ENCODE peak calls at places on chromosome 4, in eight cellular contexts. U, I, S, J, B, O, A and Y are unnamed samples.
A peak's percentile ranks its signal among the peaks of the same experiment; 100 is the strongest.

GRCh38 chr4:38154251-38154650 is 194.1 kb downstream of the PTTG2 start:
- DNase-seq in O (no peak), A (no peak), J (no peak), U (no peak), I (no peak), S (no peak), B (no peak), Y (no peak)

GRCh38 chr4:7778524-7779193 is 161.0 kb downstream of the AFAP1 start:
- DNase-seq in I (no peak), B (no peak), A (no peak), U (no peak), O (no peak), S (no peak), J (no peak), Y (no peak)

GRCh38 chr4:57943672-57944071 is 833.5 kb upstream of the IGFBP7 start:
- DNase-seq in A (no peak), U (no peak), S (no peak), B (no peak), O (no peak), I (no peak), J (no peak), Y (no peak)

GRCh38 chr4:182642831-182643230 is 274.4 kb downstream of the DCTD start:
- DNase-seq in J (peak; percentile 21), I (no peak), S (no peak), O (no peak), A (no peak), U (no peak), B (no peak), Y (no peak)

GRCh38 chr4:154082760-154083530 is 294.1 kb upstream of the SFRP2 start:
- DNase-seq in B (no peak), U (peak; percentile 9), A (no peak), I (no peak), S (peak; percentile 77), O (peak; percentile 80), J (peak; percentile 7), Y (no peak)

GRCh38 chr4:59238212-59238611 is 1961.9 kb upstream of the ADGRL3 start:
- DNase-seq in B (no peak), O (no peak), A (no peak), I (no peak), J (no peak), U (no peak), S (no peak), Y (no peak)

GRCh38 chr4:36244257-36245084 is at the start of gene ARAP2:
- DNase-seq in J (peak; percentile 81), A (peak; percentile 75), B (no peak), U (no peak), I (peak; percentile 63), S (peak; percentile 77), O (peak; percentile 51), Y (peak; percentile 81)

GRCh38 chr4:143515905-143516304 is 2.4 kb downstream of the SMARCA5 start:
- DNase-seq in A (no peak), O (no peak), U (no peak), J (no peak), I (no peak), B (no peak), S (no peak), Y (no peak)

GRCh38 chr4:119656986-119657635 is 28.5 kb upstream of the PDE5A start:
- DNase-seq in S (peak; percentile 47), J (no peak), A (no peak), U (no peak), O (no peak), I (no peak), B (no peak), Y (no peak)

GRCh38 chr4:142960134-142960533 is 114.0 kb upstream of the INPP4B start:
- DNase-seq in J (no peak), O (no peak), A (no peak), U (no peak), S (no peak), B (no peak), I (no peak), Y (no peak)

GRCh38 chr4:185472063-185472542 is 570 bp upstream of the CCDC110 start:
- DNase-seq in I (no peak), B (no peak), J (no peak), U (no peak), O (no peak), S (no peak), A (no peak), Y (no peak)

GRCh38 chr4:103424853-103425252 is 226.7 kb upstream of the CENPE start:
- DNase-seq in I (no peak), U (no peak), O (no peak), S (no peak), J (no peak), B (no peak), A (no peak), Y (no peak)

DNA sequence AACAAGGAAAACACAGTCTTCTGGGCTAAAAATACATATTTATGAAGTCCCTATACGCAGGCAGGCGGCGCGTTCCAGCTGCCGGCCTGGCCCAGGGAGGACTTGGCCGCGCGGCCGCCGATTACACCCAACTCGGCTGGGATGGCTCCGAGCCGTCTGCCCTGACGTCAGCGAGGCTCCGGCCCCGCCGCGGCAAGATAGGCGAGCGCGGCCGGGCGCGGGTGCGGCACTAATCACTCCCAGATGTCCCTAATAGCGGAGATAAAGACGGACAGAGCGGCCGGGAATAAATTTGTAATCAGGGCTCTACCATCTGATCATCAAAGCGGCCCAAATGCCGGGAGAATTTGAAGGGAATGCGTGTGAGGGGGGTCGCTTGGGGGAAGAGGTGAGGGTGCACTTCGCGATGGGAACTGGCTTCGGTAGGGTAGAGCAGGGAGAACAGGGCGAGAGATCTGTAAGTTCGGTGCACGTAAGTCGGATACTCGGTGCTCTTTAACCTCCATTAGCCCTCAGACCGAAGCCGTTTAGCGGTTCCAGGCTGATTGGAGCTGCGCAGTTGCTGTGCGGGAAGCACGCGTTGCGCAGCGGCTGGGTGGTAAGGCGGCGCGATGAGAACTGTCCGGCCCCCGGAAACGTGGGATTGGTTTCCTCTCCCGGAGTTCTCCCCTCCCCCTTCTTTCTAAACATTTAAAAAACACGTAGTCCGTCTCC is 7.7 kb downstream of the HAND2 start:
- DNase-seq in B (no peak), A (peak; percentile 62), U (no peak), I (peak; percentile 59), S (no peak), J (no peak), O (peak; percentile 67), Y (peak; percentile 39)
- TF ChIP-seq CTCF in B (no peak), A (no peak), U (no peak), I (no peak), S (no peak), J (no peak), O (no peak), Y (no peak)

GRCh38 chr4:85455942-85456341 is 19.0 kb upstream of the ARHGAP24 start:
- DNase-seq in S (no peak), O (no peak), I (no peak), J (no peak), A (no peak), U (no peak), B (no peak), Y (no peak)
- TF ChIP-seq CTCF in S (no peak), O (no peak), I (no peak), J (no peak), A (no peak), U (no peak), B (no peak), Y (no peak)

DNA sequence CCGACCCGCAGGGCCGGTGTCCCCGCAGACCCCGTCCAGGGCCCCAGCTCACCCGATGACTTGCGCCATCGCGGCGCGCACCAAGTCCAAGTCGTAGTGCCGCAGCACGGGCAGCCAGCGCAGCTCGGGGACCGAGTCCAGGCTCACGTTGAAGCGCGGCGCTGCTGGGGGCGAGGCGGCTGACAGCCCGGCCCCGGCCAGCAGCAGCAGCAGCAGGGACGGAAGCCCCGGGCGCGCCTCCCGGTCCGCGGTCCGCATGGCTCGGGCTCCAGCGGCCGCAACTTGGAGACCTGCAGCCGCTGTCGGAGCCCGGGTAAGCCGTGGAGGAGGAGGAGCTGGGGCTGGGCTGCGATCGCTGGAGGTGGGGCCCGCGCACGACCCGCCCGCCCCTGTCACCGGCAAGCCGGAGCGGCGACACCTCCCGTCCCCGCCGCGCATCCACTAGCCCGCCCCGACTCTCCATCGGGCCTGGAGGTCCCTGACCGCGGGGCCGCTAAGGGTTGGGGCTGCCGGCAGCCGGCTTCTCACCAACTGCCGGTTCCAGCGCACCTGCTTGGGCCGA is at the start of gene NAAA:
- DNase-seq in S (peak; percentile 53), B (no peak), U (peak; percentile 77), I (peak; percentile 40), A (peak; percentile 90), J (peak; percentile 92), O (peak; percentile 83), Y (peak; percentile 90)
- TF ChIP-seq CTCF in S (no peak), B (no peak), U (no peak), I (no peak), A (no peak), J (peak; percentile 72), O (no peak), Y (peak; percentile 61)

DNA sequence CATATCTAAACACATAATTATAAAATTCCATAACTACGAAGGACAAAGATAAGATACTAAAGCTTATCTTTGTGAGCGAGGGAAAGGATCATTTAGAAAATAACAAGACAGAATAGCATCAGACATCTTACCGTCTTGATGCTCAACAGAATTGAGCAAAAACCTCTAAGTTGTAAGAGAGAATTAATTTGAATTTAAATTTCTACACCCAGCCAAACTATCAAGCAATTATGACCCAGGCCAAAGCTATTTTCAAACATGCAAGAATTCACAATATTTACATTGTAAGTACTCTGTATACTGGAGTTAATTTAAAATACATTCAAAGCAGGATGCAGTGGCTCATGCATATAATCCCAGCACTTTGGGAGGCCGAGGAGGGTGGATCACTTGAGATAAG is 16.5 kb downstream of the CLOCK start:
- DNase-seq in U (no peak), S (no peak), A (no peak), B (no peak), O (no peak), J (no peak), I (no peak), Y (no peak)
- TF ChIP-seq CTCF in U (no peak), S (no peak), A (no peak), B (no peak), O (no peak), J (no peak), I (no peak), Y (no peak)

GRCh38 chr4:80587861-80588385 is 252.4 kb downstream of the CFAP299 start:
- DNase-seq in O (no peak), A (no peak), B (no peak), S (peak; percentile 53), J (no peak), U (no peak), I (no peak), Y (no peak)

GRCh38 chr4:80594696-80595095 is 259.2 kb downstream of the CFAP299 start:
- DNase-seq in I (no peak), S (no peak), J (no peak), U (no peak), A (no peak), O (no peak), B (no peak), Y (no peak)

DNA sequence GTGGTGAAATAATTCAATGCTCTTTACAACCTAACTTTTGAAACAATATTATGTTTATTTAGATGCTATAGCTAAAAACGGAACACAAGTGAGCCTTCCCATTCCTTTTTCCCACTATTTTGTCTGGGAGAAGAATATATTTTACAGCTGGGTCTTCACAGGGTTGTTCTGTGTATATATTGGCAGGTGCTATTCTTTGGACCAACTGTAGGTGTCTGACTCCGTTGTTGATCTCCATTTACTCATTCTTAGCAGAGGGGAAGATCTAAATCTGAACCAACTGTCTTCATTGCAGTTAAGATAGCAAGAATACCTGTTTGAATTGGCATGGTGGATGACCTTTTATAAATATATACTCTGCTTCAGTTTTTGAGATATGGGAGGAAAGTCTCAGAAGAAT is 257.4 kb downstream of the CFAP299 start:
- DNase-seq in O (no peak), J (peak; percentile 12), U (no peak), B (no peak), A (no peak), I (no peak), S (no peak), Y (peak; percentile 9)
- TF ChIP-seq CTCF in O (peak; percentile 53), J (peak; percentile 32), U (peak; percentile 28), B (peak; percentile 5), A (no peak), I (no peak), S (peak; percentile 16), Y (peak; percentile 11)